ENCODE peak calls at places on chromosomes 12 and 14, in four cellular contexts. R is WTC11, B is K562, F is HepG2. M is an unnamed sample.

GRCh38 chr14:63853831-63854293 is 1.1 kb downstream of the SYNE2 start:
- DNase-seq in R (peak; percentile 30), B (no peak), F (peak; percentile 20), M (peak; percentile 60)

GRCh38 chr12:63496654-63497053 is 171.6 kb downstream of the DPY19L2 start:
- DNase-seq in R (no peak), B (no peak), F (no peak), M (no peak)

GRCh38 chr12:31362759-31363415 is 36.9 kb upstream of the SINHCAF start:
- DNase-seq in R (peak; percentile 47), B (peak; percentile 23), F (peak; percentile 35), M (no peak)

GRCh38 chr14:64501326-64502171 is 2.1 kb downstream of the ZBTB25 start:
- DNase-seq in R (no peak), B (no peak), F (peak; percentile 55), M (peak; percentile 53)

GRCh38 chr14:85731198-85731597 is 201.3 kb downstream of the FLRT2 start:
- DNase-seq in R (no peak), B (no peak), F (no peak), M (no peak)

GRCh38 chr12:118402251-118402650 is 25.9 kb downstream of the SUDS3 start:
- DNase-seq in R (no peak), B (no peak), F (no peak), M (no peak)

GRCh38 chr12:68468036-68468435 is 135.9 kb upstream of the MDM1 start:
- DNase-seq in R (no peak), B (no peak), F (no peak), M (no peak)

GRCh38 chr14:65745396-65746190 is 333.1 kb downstream of the FUT8 start:
- DNase-seq in R (no peak), B (no peak), F (peak; percentile 5), M (no peak)

GRCh38 chr12:61821381-61821780 is 438.8 kb upstream of the USP15 start:
- DNase-seq in R (no peak), B (no peak), F (no peak), M (no peak)

GRCh38 chr12:2997989-2998670 is 38.9 kb downstream of the TEAD4 start:
- DNase-seq in R (no peak), B (no peak), F (no peak), M (no peak)

GRCh38 chr12:11576104-11576503 is 73.4 kb upstream of the ETV6 start:
- DNase-seq in R (no peak), B (no peak), F (no peak), M (no peak)

DNA sequence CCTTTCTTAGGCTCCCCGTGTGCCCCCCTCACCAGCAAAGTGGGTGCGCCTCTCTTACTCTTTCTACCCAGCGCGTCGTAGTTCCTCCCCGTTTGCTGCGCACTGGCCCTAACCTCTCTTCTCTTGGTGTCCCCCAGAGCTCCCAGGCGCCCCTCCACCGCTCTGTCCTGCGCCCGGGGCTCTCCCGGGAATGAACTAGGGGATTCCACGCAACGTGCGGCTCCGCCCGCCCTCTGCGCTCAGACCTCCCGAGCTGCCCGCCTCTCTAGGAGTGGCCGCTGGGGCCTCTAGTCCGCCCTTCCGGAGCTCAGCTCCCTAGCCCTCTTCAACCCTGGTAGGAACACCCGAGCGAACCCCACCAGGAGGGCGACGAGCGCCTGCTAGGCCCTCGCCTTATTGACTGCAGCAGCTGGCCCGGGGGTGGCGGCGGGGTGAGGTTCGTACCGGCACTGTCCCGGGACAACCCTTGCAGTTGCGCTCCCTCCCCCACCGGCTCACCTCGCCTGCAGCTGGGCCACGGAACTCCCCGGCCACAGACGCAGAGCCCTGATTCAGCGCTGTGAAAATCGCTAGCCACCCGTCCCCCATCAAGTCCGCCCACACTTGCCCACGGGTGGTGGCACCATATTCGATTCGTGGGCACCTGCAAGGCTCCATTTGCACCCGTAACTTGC is 1.3 kb downstream of the TMEM233 start:
- DNase-seq in R (peak; percentile 37), B (no peak), F (no peak), M (no peak)
- TF ChIP-seq HMGXB4 in R (no peak), B (no peak), F (no peak), M (no peak)

DNA sequence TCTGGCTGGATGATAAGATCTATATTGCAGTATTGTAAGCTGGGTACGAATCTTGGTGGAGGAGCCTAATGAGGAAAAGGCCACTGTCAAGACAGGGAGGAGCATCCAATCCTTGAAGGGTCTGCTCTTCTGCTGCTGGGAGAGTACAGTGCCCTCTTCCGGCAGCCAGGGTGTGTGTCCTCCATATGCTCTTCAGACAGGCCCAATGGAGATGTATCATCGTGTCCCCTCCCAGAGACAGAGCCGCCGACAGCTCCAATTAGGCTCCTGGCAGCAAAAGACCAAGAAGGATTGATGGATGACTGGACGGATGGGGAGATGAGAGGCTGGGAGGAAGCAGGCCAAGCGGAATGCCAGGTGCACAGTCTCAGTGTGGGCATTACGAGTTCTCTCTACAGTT is 51.6 kb upstream of the PIWIL1 start:
- DNase-seq in R (no peak), B (peak; percentile 45), F (peak; percentile 11), M (no peak)
- TF ChIP-seq HMGXB4 in R (no peak), B (no peak), F (no peak), M (no peak)

DNA sequence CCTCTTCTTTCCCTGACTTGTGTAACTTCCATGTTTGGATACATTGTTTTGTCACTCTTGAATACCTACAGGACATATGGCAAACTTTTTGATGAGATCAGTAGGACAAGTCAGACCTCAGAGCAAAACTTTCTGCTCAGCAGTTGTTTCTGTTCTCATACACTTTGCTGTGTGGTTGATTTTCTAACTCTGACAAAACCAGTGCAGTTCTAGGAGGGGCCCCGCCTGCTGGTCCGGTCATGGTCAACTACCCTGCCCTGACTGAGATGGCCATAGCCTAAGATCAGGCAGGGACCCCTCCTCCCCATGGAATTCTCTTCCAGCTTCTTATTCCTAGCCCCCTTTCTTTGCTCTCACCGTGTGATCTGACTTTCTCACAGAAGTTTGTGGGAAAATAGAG is 92.8 kb downstream of the OTOGL start:
- DNase-seq in R (no peak), B (no peak), F (no peak), M (no peak)
- TF ChIP-seq HMGXB4 in R (no peak), B (no peak), F (no peak), M (no peak)

GRCh38 chr14:39217214-39217879 is 16.4 kb upstream of the MIA2 start:
- DNase-seq in R (no peak), B (no peak), F (no peak), M (no peak)
- TF ChIP-seq HMGXB4 in R (no peak), B (no peak), F (no peak), M (no peak)

GRCh38 chr14:54353694-54354093 is 43.1 kb upstream of the CDKN3 start:
- DNase-seq in R (no peak), B (no peak), F (no peak), M (no peak)

GRCh38 chr14:54354968-54355641 is 41.7 kb upstream of the CDKN3 start:
- DNase-seq in R (no peak), B (no peak), F (no peak), M (no peak)

GRCh38 chr14:54355698-54356097 is 41.1 kb upstream of the CDKN3 start:
- DNase-seq in R (no peak), B (no peak), F (no peak), M (no peak)

GRCh38 chr14:54353266-54353665 is 43.5 kb upstream of the CDKN3 start:
- DNase-seq in R (no peak), B (no peak), F (peak; percentile 69), M (no peak)

DNA sequence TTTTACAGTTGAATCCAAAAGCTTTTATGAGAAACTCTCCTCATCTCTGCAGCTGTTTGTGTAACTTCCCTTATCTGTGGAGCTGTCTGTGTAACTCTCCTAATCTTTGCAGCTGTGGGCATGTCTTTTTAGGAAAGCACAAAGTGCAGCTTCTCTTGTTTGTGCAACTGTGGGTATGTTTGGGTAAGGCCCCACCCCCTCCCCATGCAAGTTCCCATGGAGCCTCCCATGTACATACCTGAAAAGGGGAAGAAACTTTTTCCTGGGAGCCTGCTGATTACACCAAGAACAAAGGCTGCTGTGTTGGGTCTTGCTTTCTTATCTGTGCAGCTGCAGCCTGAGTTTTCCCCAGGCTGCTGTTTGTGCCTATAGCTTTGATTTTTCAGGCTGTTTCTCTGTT is 42.7 kb upstream of the CDKN3 start:
- DNase-seq in R (no peak), B (no peak), F (peak; percentile 99), M (no peak)
- TF ChIP-seq HMGXB4 in R (no peak), B (no peak), F (no peak), M (no peak)

DNA sequence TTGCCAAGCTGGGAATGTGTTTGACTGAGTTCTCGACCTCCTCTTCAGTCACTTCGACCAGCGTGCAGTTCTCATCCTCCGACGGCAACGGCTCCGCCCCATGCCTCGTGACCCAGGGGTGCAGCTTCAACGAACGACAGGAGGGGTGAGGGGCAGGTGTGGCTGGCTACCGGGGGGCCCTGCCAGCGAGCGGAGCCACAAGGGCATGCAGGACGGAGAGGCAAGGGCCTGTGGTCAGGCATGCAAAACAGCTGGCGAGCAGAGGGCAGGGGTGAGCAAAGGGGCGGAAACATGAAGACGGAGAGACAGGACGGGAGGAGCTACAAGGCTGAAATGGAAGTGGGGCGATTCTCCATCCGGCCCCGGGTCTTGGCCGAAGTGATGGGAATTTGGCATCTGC is 38.7 kb downstream of the P2RX4 start:
- DNase-seq in R (no peak), B (no peak), F (no peak), M (no peak)
- TF ChIP-seq HMGXB4 in R (no peak), B (no peak), F (no peak), M (no peak)

M was measured in A549.